ENCODE peak calls at places on chromosomes 7 and 10, in eight cellular contexts. One of them, this sample, is unnamed.

GRCh38 chr10:80202934-80203834 is 2.2 kb downstream of the ANXA11 start:
- DNase-seq in tibial nerve: peak; percentile 48
- DNase-seq in lower lobe of right lung: peak; percentile 67
- DNase-seq in A673: peak; percentile 93
- DNase-seq in astrocyte: peak; percentile 89
- DNase-seq in hepatocyte: peak; percentile 89
- DNase-seq in adrenal gland: peak; percentile 56
- DNase-seq in A549: no peak
- DNase-seq in this sample: peak; percentile 40

GRCh38 chr7:148930335-148930734 is 46.2 kb upstream of the EZH2 start:
- DNase-seq in A673: no peak
- DNase-seq in adrenal gland: no peak
- DNase-seq in tibial nerve: no peak
- DNase-seq in lower lobe of right lung: no peak
- DNase-seq in astrocyte: no peak
- DNase-seq in hepatocyte: no peak
- DNase-seq in A549: no peak
- DNase-seq in this sample: no peak

GRCh38 chr7:47518827-47519226 is 63.1 kb downstream of the TNS3 start:
- DNase-seq in A549: no peak
- DNase-seq in hepatocyte: peak; percentile 67
- DNase-seq in lower lobe of right lung: no peak
- DNase-seq in astrocyte: peak; percentile 86
- DNase-seq in A673: no peak
- DNase-seq in adrenal gland: no peak
- DNase-seq in tibial nerve: no peak
- DNase-seq in this sample: no peak

GRCh38 chr7:156460861-156461632 is 179.5 kb upstream of the RNF32 start:
- DNase-seq in astrocyte: no peak
- DNase-seq in tibial nerve: no peak
- DNase-seq in A673: no peak
- DNase-seq in adrenal gland: no peak
- DNase-seq in hepatocyte: peak; percentile 43
- DNase-seq in lower lobe of right lung: no peak
- DNase-seq in A549: no peak
- DNase-seq in this sample: no peak

GRCh38 chr7:155194531-155195140 is 103.0 kb upstream of the INSIG1 start:
- DNase-seq in A549: no peak
- DNase-seq in adrenal gland: no peak
- DNase-seq in tibial nerve: no peak
- DNase-seq in A673: no peak
- DNase-seq in lower lobe of right lung: no peak
- DNase-seq in astrocyte: no peak
- DNase-seq in hepatocyte: no peak
- DNase-seq in this sample: no peak

GRCh38 chr10:33314788-33315561 is 19.5 kb downstream of the NRP1 start:
- DNase-seq in lower lobe of right lung: no peak
- DNase-seq in adrenal gland: no peak
- DNase-seq in hepatocyte: no peak
- DNase-seq in A673: peak; percentile 95
- DNase-seq in astrocyte: peak; percentile 56
- DNase-seq in tibial nerve: no peak
- DNase-seq in A549: no peak
- DNase-seq in this sample: peak; percentile 32

GRCh38 chr7:35286986-35287385 is 33.1 kb upstream of the TBX20 start:
- DNase-seq in adrenal gland: no peak
- DNase-seq in hepatocyte: no peak
- DNase-seq in tibial nerve: no peak
- DNase-seq in astrocyte: no peak
- DNase-seq in A549: no peak
- DNase-seq in lower lobe of right lung: no peak
- DNase-seq in A673: no peak
- DNase-seq in this sample: no peak

GRCh38 chr10:115171392-115171960 is 78.3 kb downstream of the ATRNL1 start:
- DNase-seq in A549: peak; percentile 6
- DNase-seq in hepatocyte: peak; percentile 11
- DNase-seq in A673: peak; percentile 30
- DNase-seq in lower lobe of right lung: no peak
- DNase-seq in adrenal gland: no peak
- DNase-seq in tibial nerve: no peak
- DNase-seq in astrocyte: no peak
- DNase-seq in this sample: no peak

GRCh38 chr10:36253731-36254130 is 611.6 kb upstream of the FZD8 start:
- DNase-seq in A549: no peak
- DNase-seq in A673: no peak
- DNase-seq in tibial nerve: no peak
- DNase-seq in astrocyte: no peak
- DNase-seq in lower lobe of right lung: no peak
- DNase-seq in adrenal gland: no peak
- DNase-seq in hepatocyte: no peak
- DNase-seq in this sample: no peak

GRCh38 chr7:155346285-155346684 is 48.6 kb downstream of the INSIG1 start:
- DNase-seq in adrenal gland: no peak
- DNase-seq in astrocyte: no peak
- DNase-seq in A549: no peak
- DNase-seq in lower lobe of right lung: no peak
- DNase-seq in A673: no peak
- DNase-seq in hepatocyte: no peak
- DNase-seq in tibial nerve: no peak
- DNase-seq in this sample: no peak

GRCh38 chr10:7491949-7492659 is 81.3 kb upstream of the SFMBT2 start:
- DNase-seq in astrocyte: no peak
- DNase-seq in A673: no peak
- DNase-seq in lower lobe of right lung: no peak
- DNase-seq in adrenal gland: no peak
- DNase-seq in hepatocyte: no peak
- DNase-seq in A549: no peak
- DNase-seq in tibial nerve: no peak
- DNase-seq in this sample: no peak

GRCh38 chr10:43884516-43885105 is 235.9 kb upstream of the ZNF32 start:
- DNase-seq in A673: no peak
- DNase-seq in A549: no peak
- DNase-seq in tibial nerve: no peak
- DNase-seq in lower lobe of right lung: no peak
- DNase-seq in adrenal gland: no peak
- DNase-seq in astrocyte: no peak
- DNase-seq in hepatocyte: no peak
- DNase-seq in this sample: no peak

GRCh38 chr7:26919906-26920530 is 55.6 kb upstream of the SKAP2 start:
- DNase-seq in tibial nerve: no peak
- DNase-seq in A673: no peak
- DNase-seq in lower lobe of right lung: no peak
- DNase-seq in A549: no peak
- DNase-seq in adrenal gland: no peak
- DNase-seq in astrocyte: no peak
- DNase-seq in hepatocyte: no peak
- DNase-seq in this sample: peak; percentile 76

GRCh38 chr10:118565301-118566075 is 30.0 kb downstream of the PRLHR start:
- DNase-seq in tibial nerve: no peak
- DNase-seq in adrenal gland: no peak
- DNase-seq in lower lobe of right lung: no peak
- DNase-seq in A673: no peak
- DNase-seq in hepatocyte: no peak
- DNase-seq in astrocyte: no peak
- DNase-seq in A549: no peak
- DNase-seq in this sample: no peak

GRCh38 chr10:3786295-3786981 is 1.4 kb upstream of the KLF6 start:
- DNase-seq in A549: no peak
- DNase-seq in A673: no peak
- DNase-seq in hepatocyte: peak; percentile 70
- DNase-seq in tibial nerve: no peak
- DNase-seq in lower lobe of right lung: peak; percentile 51
- DNase-seq in adrenal gland: peak; percentile 64
- DNase-seq in astrocyte: peak; percentile 44
- DNase-seq in this sample: no peak

GRCh38 chr10:131849591-131850489 is 51.0 kb upstream of the PPP2R2D start:
- DNase-seq in hepatocyte: no peak
- DNase-seq in A549: no peak
- DNase-seq in tibial nerve: no peak
- DNase-seq in lower lobe of right lung: no peak
- DNase-seq in adrenal gland: no peak
- DNase-seq in astrocyte: no peak
- DNase-seq in A673: no peak
- DNase-seq in this sample: no peak

GRCh38 chr7:11212080-11212711 is 238.5 kb downstream of the PHF14 start:
- DNase-seq in A673: peak; percentile 84
- DNase-seq in A549: peak; percentile 25
- DNase-seq in astrocyte: peak; percentile 34
- DNase-seq in hepatocyte: peak; percentile 86
- DNase-seq in lower lobe of right lung: no peak
- DNase-seq in adrenal gland: peak; percentile 73
- DNase-seq in tibial nerve: peak; percentile 61
- DNase-seq in this sample: peak; percentile 13

GRCh38 chr7:32958046-32959025 is 1.1 kb downstream of the FKBP9 start:
- DNase-seq in adrenal gland: peak; percentile 48
- DNase-seq in astrocyte: peak; percentile 39
- DNase-seq in hepatocyte: peak; percentile 10
- DNase-seq in A673: peak; percentile 62
- DNase-seq in lower lobe of right lung: peak; percentile 60
- DNase-seq in A549: no peak
- DNase-seq in tibial nerve: peak; percentile 55
- DNase-seq in this sample: peak; percentile 71

GRCh38 chr10:109899578-109900355 is 23.5 kb downstream of the XPNPEP1 start:
- DNase-seq in tibial nerve: peak; percentile 71
- DNase-seq in adrenal gland: no peak
- DNase-seq in hepatocyte: no peak
- DNase-seq in astrocyte: peak; percentile 71
- DNase-seq in A673: no peak
- DNase-seq in lower lobe of right lung: no peak
- DNase-seq in A549: no peak
- DNase-seq in this sample: no peak

DNA sequence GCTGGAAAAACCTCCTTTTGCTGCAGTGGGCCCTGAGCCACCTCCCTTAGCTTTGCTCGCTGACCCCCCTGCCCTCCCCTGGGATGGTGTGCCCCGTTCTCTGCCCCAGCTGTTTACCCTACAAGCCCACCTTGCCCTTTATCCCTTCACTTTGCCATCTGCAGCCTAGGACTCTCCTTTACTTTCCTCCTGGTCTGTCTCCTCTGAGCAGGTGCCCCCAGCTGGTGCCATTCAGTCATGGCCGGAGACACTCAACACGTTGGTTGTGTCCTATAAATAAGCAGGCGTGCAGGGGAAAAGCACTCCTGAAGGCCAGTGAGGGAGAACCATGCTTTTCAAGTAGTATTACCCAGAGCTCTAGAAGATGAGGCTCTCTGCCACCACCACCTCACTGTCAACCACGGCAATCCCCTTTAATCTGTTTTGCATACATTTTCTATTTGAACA is 6.1 kb downstream of the RASSF4 start:
- DNase-seq in A673: no peak
- DNase-seq in A549: no peak
- DNase-seq in tibial nerve: no peak
- DNase-seq in astrocyte: no peak
- DNase-seq in adrenal gland: no peak
- DNase-seq in hepatocyte: no peak
- DNase-seq in lower lobe of right lung: no peak
- DNase-seq in this sample: no peak
- H3K4me1 ChIP-seq in A673: no peaks in the 10 kb centered on the region
- H3K4me1 ChIP-seq in A549: peaks cover 7% of the 10 kb centered on the region
- H3K4me1 ChIP-seq in tibial nerve: peaks cover 65% of the 10 kb centered on the region
- H3K4me1 ChIP-seq in astrocyte: peaks cover 22% of the 10 kb centered on the region
- H3K4me1 ChIP-seq in adrenal gland: peaks cover 49% of the 10 kb centered on the region
- H3K4me1 ChIP-seq in hepatocyte: peaks cover 55% of the 10 kb centered on the region
- H3K4me1 ChIP-seq in lower lobe of right lung: peaks cover 81% of the 10 kb centered on the region
- H3K4me1 ChIP-seq in this sample: no peaks in the 10 kb centered on the region

DNA sequence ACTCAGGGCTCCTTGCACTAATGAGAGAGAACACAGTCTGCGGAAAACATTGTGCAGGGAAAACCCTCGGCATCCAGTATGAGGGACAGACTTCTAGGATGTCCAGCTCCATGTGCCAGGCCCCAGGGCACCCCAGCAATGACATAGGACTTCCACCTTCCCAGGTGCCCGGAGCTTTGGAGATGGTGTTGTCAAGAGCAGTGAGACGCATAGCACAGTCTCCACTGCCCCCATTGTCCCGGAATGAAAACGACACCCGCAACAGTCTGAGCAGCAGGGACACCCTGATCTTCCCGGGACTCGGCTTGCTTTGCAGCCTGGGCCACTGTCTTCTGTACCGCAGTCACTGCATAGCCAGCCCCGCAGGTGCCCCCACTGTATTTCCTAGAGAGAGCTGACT is 339.2 kb upstream of the ADARB2 start:
- DNase-seq in A549: no peak
- DNase-seq in adrenal gland: no peak
- DNase-seq in lower lobe of right lung: no peak
- DNase-seq in astrocyte: no peak
- DNase-seq in hepatocyte: no peak
- DNase-seq in tibial nerve: no peak
- DNase-seq in A673: no peak
- DNase-seq in this sample: no peak
- TF ChIP-seq CTCF in A549: no peak
- TF ChIP-seq CTCF in adrenal gland: no peak
- TF ChIP-seq CTCF in lower lobe of right lung: no peak
- TF ChIP-seq CTCF in astrocyte: no peak
- TF ChIP-seq CTCF in hepatocyte: no peak
- TF ChIP-seq CTCF in tibial nerve: no peak
- TF ChIP-seq CTCF in A673: no peak
- TF ChIP-seq CTCF in this sample: no peak

DNA sequence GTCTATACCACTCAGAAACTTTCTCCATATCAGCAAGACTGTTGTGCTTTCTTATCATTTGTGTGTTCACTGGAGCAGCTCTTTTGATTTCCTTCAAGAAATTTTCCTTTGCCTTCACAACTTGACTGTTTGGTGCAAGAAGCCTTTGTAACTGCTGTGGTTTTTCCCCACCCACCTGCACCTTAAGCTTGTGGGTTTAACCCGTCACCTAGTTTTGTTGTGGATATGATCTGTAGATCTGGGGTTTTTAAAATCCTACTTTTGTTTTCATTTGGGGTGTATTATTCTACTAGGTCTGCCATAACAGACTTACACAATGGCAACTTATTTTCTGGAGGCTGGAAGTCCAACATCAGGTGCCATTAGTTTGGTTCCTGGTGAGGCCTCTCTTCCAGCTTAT is 30.5 kb upstream of the CHST3 start:
- DNase-seq in adrenal gland: no peak
- DNase-seq in tibial nerve: no peak
- DNase-seq in A549: no peak
- DNase-seq in hepatocyte: no peak
- DNase-seq in A673: no peak
- DNase-seq in lower lobe of right lung: no peak
- DNase-seq in astrocyte: no peak
- DNase-seq in this sample: no peak
- H3K27ac ChIP-seq in adrenal gland: no peak overlapping the region
- H3K27ac ChIP-seq in tibial nerve: no peak overlapping the region
- H3K27ac ChIP-seq in A549: no peak overlapping the region
- H3K27ac ChIP-seq in hepatocyte: no peak overlapping the region
- H3K27ac ChIP-seq in A673: no peak overlapping the region
- H3K27ac ChIP-seq in lower lobe of right lung: no peak overlapping the region
- H3K27ac ChIP-seq in astrocyte: no peak overlapping the region
- H3K27ac ChIP-seq in this sample: no peak overlapping the region

DNA sequence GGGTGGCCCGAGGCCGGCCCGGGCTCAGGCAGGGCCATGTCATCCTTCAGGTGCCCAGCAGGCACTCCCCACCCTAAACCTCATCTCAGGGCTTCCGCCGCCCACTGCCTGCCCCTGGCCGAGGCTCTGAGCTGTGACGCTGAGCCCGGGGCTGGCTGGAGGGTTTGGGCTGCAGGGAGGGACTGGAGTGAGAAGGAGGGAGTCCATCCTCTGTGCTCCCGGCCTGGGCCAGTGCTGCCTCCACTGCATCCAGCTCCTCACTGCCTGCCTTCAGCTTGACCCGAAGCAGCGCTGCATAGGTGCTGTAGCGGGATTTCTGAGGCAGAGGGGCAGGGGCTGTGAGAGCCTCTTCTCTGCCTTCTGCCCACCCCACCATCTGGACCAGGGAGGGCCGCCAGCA is 7.6 kb downstream of the NFKB2 start:
- DNase-seq in hepatocyte: no peak
- DNase-seq in astrocyte: no peak
- DNase-seq in tibial nerve: no peak
- DNase-seq in A549: no peak
- DNase-seq in adrenal gland: no peak
- DNase-seq in lower lobe of right lung: no peak
- DNase-seq in A673: no peak
- DNase-seq in this sample: no peak
- H3K4me1 ChIP-seq in hepatocyte: peaks cover 8% of the 10 kb centered on the region
- H3K4me1 ChIP-seq in astrocyte: peaks cover 20% of the 10 kb centered on the region
- H3K4me1 ChIP-seq in tibial nerve: peaks cover 14% of the 10 kb centered on the region
- H3K4me1 ChIP-seq in A549: peaks cover 30% of the 10 kb centered on the region
- H3K4me1 ChIP-seq in adrenal gland: peaks cover 10% of the 10 kb centered on the region
- H3K4me1 ChIP-seq in lower lobe of right lung: peaks cover 18% of the 10 kb centered on the region
- H3K4me1 ChIP-seq in A673: peaks cover 4% of the 10 kb centered on the region
- H3K4me1 ChIP-seq in this sample: peaks cover 14% of the 10 kb centered on the region